ENCODE peak calls at places on chromosome 15, in four cellular contexts. One of them, this sample, is unnamed.

GRCh38 chr15:61318276-61318675 is 89.2 kb upstream of the RORA start:
- DNase-seq in thyroid gland: no peak
- DNase-seq in PC-3: no peak
- DNase-seq in Peyer's patch: no peak
- DNase-seq in this sample: no peak

GRCh38 chr15:95559875-95560394 is 770.6 kb upstream of the NR2F2 start:
- DNase-seq in thyroid gland: peak; percentile 3
- DNase-seq in PC-3: peak; percentile 81
- DNase-seq in Peyer's patch: no peak
- DNase-seq in this sample: peak; percentile 79

GRCh38 chr15:85168642-85169173 is 187.1 kb downstream of the PDE8A start:
- DNase-seq in thyroid gland: peak; percentile 89
- DNase-seq in PC-3: peak; percentile 77
- DNase-seq in Peyer's patch: peak; percentile 70
- DNase-seq in this sample: peak; percentile 67

GRCh38 chr15:89179966-89180875 is 41.2 kb downstream of the RLBP1 start:
- DNase-seq in thyroid gland: no peak
- DNase-seq in PC-3: no peak
- DNase-seq in Peyer's patch: no peak
- DNase-seq in this sample: no peak

GRCh38 chr15:66847565-66847991 is 145.5 kb downstream of the SMAD6 start:
- DNase-seq in thyroid gland: no peak
- DNase-seq in PC-3: no peak
- DNase-seq in Peyer's patch: peak; percentile 39
- DNase-seq in this sample: no peak

GRCh38 chr15:101458908-101459578 is 30.5 kb downstream of the PCSK6 start:
- DNase-seq in thyroid gland: no peak
- DNase-seq in PC-3: no peak
- DNase-seq in Peyer's patch: no peak
- DNase-seq in this sample: no peak

GRCh38 chr15:62142736-62143135 is 22.3 kb downstream of the C2CD4B start:
- DNase-seq in thyroid gland: no peak
- DNase-seq in PC-3: peak; percentile 38
- DNase-seq in Peyer's patch: no peak
- DNase-seq in this sample: no peak

GRCh38 chr15:45121706-45122417 is 7.7 kb downstream of the DUOXA2 start:
- DNase-seq in thyroid gland: peak; percentile 29
- DNase-seq in PC-3: peak; percentile 92
- DNase-seq in Peyer's patch: no peak
- DNase-seq in this sample: peak; percentile 87

GRCh38 chr15:78077860-78078187 is 313 bp upstream of the TBC1D2B start:
- DNase-seq in thyroid gland: no peak
- DNase-seq in PC-3: peak; percentile 38
- DNase-seq in Peyer's patch: no peak
- DNase-seq in this sample: no peak

GRCh38 chr15:97012986-97013385 is 682.5 kb downstream of the NR2F2 start:
- DNase-seq in thyroid gland: no peak
- DNase-seq in PC-3: no peak
- DNase-seq in Peyer's patch: no peak
- DNase-seq in this sample: no peak

GRCh38 chr15:87129916-87130315 is 1050.2 kb downstream of the AGBL1 start:
- DNase-seq in thyroid gland: no peak
- DNase-seq in PC-3: peak; percentile 65
- DNase-seq in Peyer's patch: no peak
- DNase-seq in this sample: no peak

GRCh38 chr15:65634381-65634780 is 12.6 kb downstream of the SLC24A1 start:
- DNase-seq in thyroid gland: no peak
- DNase-seq in PC-3: peak; percentile 46
- DNase-seq in Peyer's patch: no peak
- DNase-seq in this sample: no peak

GRCh38 chr15:58348095-58348812 is 83.5 kb upstream of the LIPC start:
- DNase-seq in thyroid gland: no peak
- DNase-seq in PC-3: peak; percentile 8
- DNase-seq in Peyer's patch: no peak
- DNase-seq in this sample: no peak

GRCh38 chr15:87863152-87863551 is 393.4 kb downstream of the NTRK3 start:
- DNase-seq in thyroid gland: no peak
- DNase-seq in PC-3: no peak
- DNase-seq in Peyer's patch: no peak
- DNase-seq in this sample: peak; percentile 15

GRCh38 chr15:100043069-100043641 is 298.6 kb downstream of the ADAMTS17 start:
- DNase-seq in thyroid gland: no peak
- DNase-seq in PC-3: peak; percentile 96
- DNase-seq in Peyer's patch: no peak
- DNase-seq in this sample: peak; percentile 90

GRCh38 chr15:63050737-63051700 is 8.5 kb downstream of the TPM1 start:
- DNase-seq in thyroid gland: no peak
- DNase-seq in PC-3: peak; percentile 79
- DNase-seq in Peyer's patch: peak; percentile 65
- DNase-seq in this sample: no peak

GRCh38 chr15:38660726-38661125 is 96.1 kb upstream of the RASGRP1 start:
- DNase-seq in thyroid gland: no peak
- DNase-seq in PC-3: no peak
- DNase-seq in Peyer's patch: no peak
- DNase-seq in this sample: no peak

GRCh38 chr15:23616536-23616935 is 31.1 kb downstream of the MAGEL2 start:
- DNase-seq in thyroid gland: no peak
- DNase-seq in PC-3: no peak
- DNase-seq in Peyer's patch: no peak
- DNase-seq in this sample: no peak

GRCh38 chr15:51536965-51537574 is 85.5 kb downstream of the DMXL2 start:
- DNase-seq in thyroid gland: no peak
- DNase-seq in PC-3: peak; percentile 33
- DNase-seq in Peyer's patch: no peak
- DNase-seq in this sample: peak; percentile 4
- TF ChIP-seq CTCF in thyroid gland: no peak
- TF ChIP-seq CTCF in PC-3: peak; percentile 77
- TF ChIP-seq CTCF in Peyer's patch: peak; percentile 29
- TF ChIP-seq CTCF in this sample: peak; percentile 69

GRCh38 chr15:56653082-56653481 is 80.2 kb downstream of the ZNF280D start:
- DNase-seq in thyroid gland: no peak
- DNase-seq in PC-3: no peak
- DNase-seq in Peyer's patch: no peak
- DNase-seq in this sample: no peak
- H3K27me3 ChIP-seq in thyroid gland: no peaks in the 10 kb centered on the region
- H3K27me3 ChIP-seq in PC-3: no peaks in the 10 kb centered on the region
- H3K27me3 ChIP-seq in Peyer's patch: no peaks in the 10 kb centered on the region
- H3K27me3 ChIP-seq in this sample: no peaks in the 10 kb centered on the region

DNA sequence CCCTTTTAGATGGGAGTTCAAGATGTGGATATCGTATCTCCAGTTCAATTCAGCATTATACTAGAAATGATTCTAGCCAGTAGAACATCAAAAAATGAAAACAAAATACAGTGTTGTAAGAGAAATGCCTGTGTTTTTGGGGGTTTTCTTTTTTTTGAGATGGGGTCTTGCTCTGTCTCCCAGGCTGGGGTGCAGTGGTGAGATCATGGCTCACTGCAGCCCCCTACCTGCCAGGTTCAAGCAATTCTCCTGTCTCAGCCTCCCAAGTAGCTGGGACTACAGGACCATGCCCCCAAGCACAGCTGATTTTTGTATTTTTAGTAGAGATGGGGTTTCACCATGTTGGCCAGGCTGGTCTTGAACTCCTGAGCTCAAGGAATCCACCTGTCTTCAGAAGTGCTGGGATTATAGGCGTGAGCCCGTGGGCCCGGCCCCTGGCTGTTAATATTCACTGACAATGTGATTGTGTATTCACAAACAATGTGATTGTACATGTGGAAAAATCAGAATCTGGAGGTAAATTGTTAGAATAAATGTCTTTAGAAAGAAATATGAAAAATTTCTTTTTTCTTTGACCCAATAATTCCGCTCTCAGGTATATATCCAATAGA is 59.0 kb downstream of the ARIH1 start:
- DNase-seq in thyroid gland: no peak
- DNase-seq in PC-3: no peak
- DNase-seq in Peyer's patch: no peak
- DNase-seq in this sample: no peak
- TF ChIP-seq CTCF in thyroid gland: no peak
- TF ChIP-seq CTCF in PC-3: peak; percentile 59
- TF ChIP-seq CTCF in Peyer's patch: peak; percentile 26
- TF ChIP-seq CTCF in this sample: peak; percentile 54

DNA sequence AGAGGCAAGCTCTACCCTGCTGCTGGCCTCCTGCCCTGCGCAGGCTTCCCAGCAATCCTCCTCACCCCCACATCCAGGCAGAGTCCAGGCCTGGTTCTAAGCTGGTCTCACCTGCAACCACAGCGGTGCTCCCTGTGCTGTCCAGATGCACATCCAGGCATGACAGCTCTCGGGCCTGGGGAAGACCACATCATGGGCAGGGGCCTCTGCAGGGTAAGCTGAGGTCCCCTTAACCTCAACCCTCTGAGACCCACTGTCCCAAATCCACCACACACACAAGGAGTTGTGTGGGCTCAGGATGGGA is 10.8 kb downstream of the PLA2G4D start:
- DNase-seq in thyroid gland: no peak
- DNase-seq in PC-3: no peak
- DNase-seq in Peyer's patch: no peak
- DNase-seq in this sample: no peak
- H3K27me3 ChIP-seq in thyroid gland: no peaks in the 10 kb centered on the region
- H3K27me3 ChIP-seq in PC-3: no peaks in the 10 kb centered on the region
- H3K27me3 ChIP-seq in Peyer's patch: no peaks in the 10 kb centered on the region
- H3K27me3 ChIP-seq in this sample: no peaks in the 10 kb centered on the region

This sample was measured in foreskin keratinocyte.